ENCODE peak calls at places on chromosomes 16 and 17, in five cellular contexts. X, O, I, D and T are unnamed samples.

GRCh38 chr17:14296511-14296910 is 4.4 kb upstream of the HS3ST3B1 start:
- DNase-seq in X (no peak), O (no peak), D (no peak), I (no peak), T (no peak)

GRCh38 chr16:57530531-57531252 is 5.7 kb downstream of the CCDC102A start:
- DNase-seq in I (no peak), O (peak), X (no peak), D (no peak), T (no peak)

GRCh38 chr16:62010186-62010585 is 26.1 kb downstream of the CDH8 start:
- DNase-seq in O (no peak), X (no peak), D (no peak), I (no peak), T (no peak)

GRCh38 chr17:57080708-57081107 is 4.3 kb upstream of the AKAP1 start:
- DNase-seq in O (no peak), D (no peak), I (no peak), X (no peak), T (no peak)

GRCh38 chr17:65054602-65055001 is 1.9 kb downstream of the GNA13 start:
- DNase-seq in O (no peak), I (no peak), X (no peak), D (no peak), T (no peak)

GRCh38 chr16:30723725-30724355 is 24.4 kb upstream of the PHKG2 start:
- DNase-seq in X (no peak), I (no peak), O (no peak), D (no peak), T (no peak)

GRCh38 chr16:71320021-71320420 is 30.8 kb upstream of the CMTR2 start:
- DNase-seq in O (no peak), I (no peak), D (no peak), X (no peak), T (no peak)

GRCh38 chr16:4696172-4696904 is 3.0 kb downstream of the NUDT16L1 start:
- DNase-seq in D (no peak), O (no peak), X (no peak), I (no peak), T (no peak)

GRCh38 chr16:29899516-29900101 is at the start of gene SEZ6L2:
- DNase-seq in I (no peak), X (peak), O (peak), D (peak), T (peak)

GRCh38 chr16:11406177-11406560 is 60.9 kb downstream of the RMI2 start:
- DNase-seq in O (no peak), I (no peak), X (no peak), D (no peak), T (no peak)

GRCh38 chr17:16593356-16594102 is 24.5 kb upstream of the ZNF287 start:
- DNase-seq in O (no peak), X (no peak), D (no peak), I (no peak), T (no peak)

GRCh38 chr17:60390881-60391418 is 983 bp downstream of the USP32 start:
- DNase-seq in X (no peak), I (peak), D (peak), O (no peak), T (no peak)

GRCh38 chr17:67212716-67213417 is 32.1 kb downstream of the HELZ start:
- DNase-seq in I (no peak), D (no peak), X (no peak), O (no peak), T (no peak)